ENCODE peak calls at places on chromosomes 13 and 19, in eight cellular contexts. K is NB4, A is SK-N-SH, M is HCT116, R is A549, D is K562, C is endothelial cell of umbilical vein, O is GM12878. Z is an unnamed sample.

GRCh38 chr19:1942078-1942933 is 1.3 kb downstream of the CSNK1G2 start:
- DNase-seq in D (peak), C (peak), R (peak), K (peak), M (no peak), A (peak), O (peak), Z (peak)

GRCh38 chr19:13700621-13701020 is 63.7 kb upstream of the MRI1 start:
- DNase-seq in M (no peak), A (no peak), D (no peak), K (no peak), O (no peak), R (no peak), C (no peak), Z (no peak)

GRCh38 chr13:109787135-109787954 is 962 bp upstream of the IRS2 start:
- DNase-seq in O (no peak), A (peak), M (no peak), K (peak), C (peak), D (peak), R (no peak), Z (peak)

GRCh38 chr19:1410136-1410786 is 2.9 kb downstream of the DAZAP1 start:
- DNase-seq in C (peak), M (no peak), R (no peak), O (no peak), D (peak), K (no peak), A (no peak), Z (no peak)

GRCh38 chr19:23285948-23286347 is 35.8 kb upstream of the ZNF724 start:
- DNase-seq in M (no peak), R (no peak), K (no peak), C (no peak), A (no peak), D (no peak), O (no peak), Z (no peak)

GRCh38 chr19:2602391-2603181 is 99.9 kb downstream of the GNG7 start:
- DNase-seq in O (no peak), C (peak), M (no peak), D (no peak), A (peak), K (no peak), R (no peak), Z (peak)

GRCh38 chr19:1173160-1173844 is 766 bp downstream of the SBNO2 start:
- DNase-seq in D (peak), K (peak), C (no peak), M (no peak), R (no peak), O (no peak), A (peak), Z (peak)

GRCh38 chr19:19531951-19532805 is 3.5 kb downstream of the YJEFN3 start:
- DNase-seq in K (peak), R (peak), M (no peak), C (peak), A (peak), D (peak), O (no peak), Z (peak)

GRCh38 chr19:16386619-16387240 is 62.1 kb downstream of the KLF2 start:
- DNase-seq in R (peak), C (peak), O (no peak), A (peak), D (peak), M (peak), K (peak), Z (peak)

GRCh38 chr13:30841161-30841560 is 64.9 kb upstream of the MEDAG start:
- DNase-seq in M (no peak), R (no peak), O (no peak), K (no peak), A (no peak), D (no peak), C (no peak), Z (no peak)

GRCh38 chr13:93172109-93172508 is 54.5 kb upstream of the GPC6 start:
- DNase-seq in O (no peak), D (no peak), M (no peak), C (no peak), R (no peak), K (no peak), A (no peak), Z (peak)

GRCh38 chr19:49335784-49336481 is 727 bp downstream of the CD37 start:
- DNase-seq in C (no peak), K (no peak), A (no peak), D (no peak), M (no peak), O (no peak), R (no peak), Z (peak)

GRCh38 chr19:17931532-17932191 is 1.2 kb upstream of the CCDC124 start:
- DNase-seq in O (no peak), D (no peak), K (no peak), A (no peak), C (peak), R (no peak), M (no peak), Z (peak)

GRCh38 chr13:94014461-94014860 is 465.0 kb downstream of the DCT start:
- DNase-seq in C (no peak), D (no peak), O (no peak), A (no peak), M (no peak), K (no peak), R (no peak), Z (no peak)

GRCh38 chr13:33908111-33908510 is 90.2 kb downstream of the RFC3 start:
- DNase-seq in K (no peak), R (no peak), A (no peak), C (no peak), M (no peak), D (no peak), O (no peak), Z (no peak)

GRCh38 chr19:45821103-45821521 is 6.0 kb upstream of the RSPH6A start:
- DNase-seq in A (no peak), C (no peak), R (no peak), O (no peak), D (no peak), M (no peak), K (peak), Z (no peak)

GRCh38 chr13:45102136-45102802 is 18.0 kb upstream of the GTF2F2 start:
- DNase-seq in A (peak), O (no peak), K (no peak), D (no peak), C (no peak), R (no peak), M (no peak), Z (no peak)

DNA sequence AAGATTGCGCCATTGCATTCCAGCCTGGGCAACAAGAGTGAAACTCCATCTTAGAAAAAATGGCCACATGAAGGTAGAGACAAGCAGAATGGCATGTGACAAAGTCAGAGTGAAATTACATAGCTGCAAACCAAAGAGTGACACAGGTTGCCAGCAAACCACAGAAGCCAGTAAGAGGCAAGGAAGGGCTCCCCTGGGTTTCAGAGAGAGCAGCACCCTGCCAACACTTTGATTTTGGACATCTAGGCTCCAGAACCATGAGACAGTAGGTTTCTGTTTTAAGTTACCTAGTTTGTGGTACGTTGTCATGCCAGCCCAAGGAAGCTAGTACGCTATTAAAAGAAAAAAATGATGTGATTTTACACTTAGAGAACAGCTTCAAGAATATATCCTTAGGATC is 1.9 kb downstream of the NLRP4 start:
- DNase-seq in R (no peak), C (no peak), K (no peak), O (peak), A (no peak), D (no peak), M (no peak), Z (no peak)
- TF ChIP-seq MAX in R (no peak), C (no peak), K (no peak), O (no peak), A (no peak), D (no peak), M (no peak), Z (no peak)

GRCh38 chr13:100184095-100184494 is 95.2 kb downstream of the PCCA start:
- DNase-seq in C (no peak), D (no peak), O (no peak), K (peak), A (no peak), M (no peak), R (no peak), Z (no peak)

DNA sequence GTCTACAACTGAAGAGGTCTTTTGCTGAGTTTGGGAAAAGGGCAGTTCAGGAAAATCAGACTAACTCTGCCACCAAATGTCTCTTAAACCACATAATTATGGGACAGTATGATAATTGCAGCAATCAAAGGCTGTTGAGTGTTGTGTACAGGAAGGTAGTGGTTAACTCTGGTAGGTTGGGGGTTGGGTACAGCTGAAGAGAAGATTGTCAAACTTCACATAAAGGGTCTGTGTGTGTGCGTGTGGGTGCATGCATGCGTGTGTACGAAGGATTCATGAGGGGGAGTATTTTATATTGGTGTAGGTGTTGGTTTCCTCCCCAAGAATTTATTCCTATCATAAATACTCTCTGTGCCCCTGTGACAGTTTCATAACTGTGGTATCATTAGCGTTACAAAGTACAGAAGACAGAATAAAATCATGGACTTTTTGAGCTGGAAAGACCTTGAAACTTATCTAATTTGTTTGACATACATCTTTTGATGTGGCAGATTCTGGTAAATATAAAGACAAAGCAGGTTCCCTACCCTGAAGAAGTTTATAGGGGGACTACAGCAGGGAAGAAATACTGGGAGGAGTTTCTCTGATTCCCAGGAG is 94.1 kb downstream of the PCCA start:
- DNase-seq in A (no peak), C (no peak), M (no peak), K (no peak), R (no peak), O (no peak), D (no peak), Z (no peak)
- TF ChIP-seq MAX in A (no peak), C (no peak), M (no peak), K (no peak), R (no peak), O (no peak), D (no peak), Z (no peak)

DNA sequence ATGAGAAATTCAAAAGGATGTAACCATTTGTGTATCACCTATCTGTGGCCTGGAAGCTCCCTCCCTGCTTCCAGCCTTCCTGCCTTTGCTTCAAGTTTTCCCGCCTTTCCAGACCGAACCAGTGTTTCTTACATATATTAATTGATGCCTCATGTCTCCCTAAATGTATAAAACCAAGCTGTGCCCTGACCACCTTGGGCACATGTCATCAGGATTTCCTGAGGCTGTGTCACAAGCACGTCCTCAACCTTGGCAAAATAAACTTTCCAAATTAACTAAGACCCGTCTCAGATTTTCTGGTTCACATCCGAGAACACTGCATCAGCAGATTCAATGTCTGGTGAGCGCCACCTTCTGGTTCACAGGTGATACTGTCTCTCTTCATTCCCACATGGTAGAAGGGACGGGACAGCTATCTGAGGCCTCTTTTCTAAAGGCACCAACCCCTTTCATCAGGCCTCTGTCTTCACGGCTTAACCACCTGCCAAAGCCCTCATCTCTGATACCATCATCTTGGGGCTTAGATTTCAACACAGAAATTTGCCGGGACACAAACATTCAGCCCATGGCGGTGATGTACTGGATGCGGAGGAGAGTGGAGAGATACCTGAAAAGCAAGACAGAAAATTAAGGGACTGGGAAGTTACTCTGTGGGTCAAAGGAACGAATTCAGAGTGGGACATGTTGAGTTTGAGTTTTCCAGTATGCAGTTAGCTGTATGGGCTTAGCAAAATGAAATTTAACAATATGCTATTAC is 58.7 kb upstream of the PABPC3 start:
- DNase-seq in K (peak), O (no peak), R (peak), M (peak), A (peak), C (peak), D (peak), Z (peak)
- TF ChIP-seq MAX in K (peak), O (no peak), R (no peak), M (no peak), A (no peak), C (no peak), D (no peak), Z (peak)

DNA sequence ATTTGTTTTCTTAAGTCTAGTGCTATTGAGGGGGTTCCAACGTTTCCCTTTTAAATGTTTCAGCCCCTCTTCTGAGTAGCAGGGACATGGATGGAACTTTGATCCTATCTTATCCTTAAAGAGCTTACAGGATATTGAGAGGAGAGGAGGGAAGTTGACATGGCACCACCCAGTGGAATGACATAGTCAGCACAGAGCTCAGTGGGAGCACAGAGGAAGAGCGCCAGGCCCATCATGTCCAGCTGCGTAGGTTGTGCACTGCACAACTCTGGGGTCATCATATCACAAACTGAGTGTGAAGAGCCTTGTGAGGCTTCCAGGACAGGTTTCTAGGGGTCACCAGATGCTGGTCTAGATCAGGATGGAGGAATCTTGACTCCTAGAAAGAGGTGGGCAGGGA is 4.6 kb upstream of the CDC42EP5 start:
- DNase-seq in R (no peak), M (no peak), C (no peak), A (no peak), O (no peak), D (peak), K (no peak), Z (no peak)
- TF ChIP-seq MAX in R (no peak), M (no peak), C (no peak), A (no peak), O (no peak), D (no peak), K (no peak), Z (no peak)

DNA sequence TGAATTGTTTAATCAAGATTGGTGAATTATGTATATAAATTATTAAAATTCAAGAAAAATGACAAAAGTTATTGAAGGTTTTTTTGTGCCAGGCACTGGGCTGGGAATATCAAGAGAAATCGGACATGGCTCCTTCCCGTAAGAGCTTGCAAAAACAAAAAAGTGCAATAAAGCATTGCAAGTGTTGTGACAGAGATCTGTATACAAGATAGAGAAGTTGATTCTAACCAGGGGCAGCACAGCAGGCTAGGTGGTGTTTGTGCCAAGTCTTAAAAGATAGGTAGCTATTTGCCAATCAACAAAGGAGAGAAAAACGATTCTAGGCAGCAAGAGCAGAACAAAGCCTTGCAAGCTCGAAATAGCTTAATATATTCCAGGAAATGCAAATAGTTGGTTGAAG is 123.7 kb upstream of the WASF3 start:
- DNase-seq in M (no peak), R (no peak), C (no peak), D (no peak), O (no peak), K (no peak), A (no peak), Z (no peak)
- TF ChIP-seq MAX in M (no peak), R (no peak), C (no peak), D (no peak), O (no peak), K (no peak), A (no peak), Z (no peak)

Z was measured in WTC11.